ENCODE peak calls at places on chromosomes 11 and 22, in ten cellular contexts. D, A, U, B, E, M, W, T, X and J are unnamed samples.

GRCh38 chr22:42061041-42061440 is 9.6 kb downstream of the NAGA start:
- DNase-seq in X (no peak), W (no peak), E (peak), T (no peak), D (no peak), A (no peak), B (no peak), U (no peak), M (no peak), J (no peak)

GRCh38 chr11:95584180-95584579 is 205.4 kb downstream of the FAM76B start:
- DNase-seq in A (no peak), T (no peak), D (no peak), X (no peak), B (no peak), M (no peak), E (no peak), W (peak), U (no peak), J (no peak)

GRCh38 chr11:57370251-57370650 is 10.7 kb downstream of the PRG3 start:
- DNase-seq in X (no peak), E (no peak), T (no peak), D (no peak), M (no peak), A (no peak), U (no peak), W (peak), B (no peak), J (no peak)

GRCh38 chr11:72229336-72229924 is 4.9 kb downstream of the INPPL1 start:
- DNase-seq in W (no peak), B (no peak), T (peak), X (no peak), U (no peak), M (peak), A (peak), E (peak), D (no peak), J (no peak)

GRCh38 chr11:59614277-59615131 is 1.1 kb downstream of the OSBP start:
- DNase-seq in B (no peak), M (peak), E (no peak), U (no peak), T (no peak), X (no peak), W (no peak), D (no peak), A (no peak), J (no peak)

GRCh38 chr22:36923458-36923784 is 10.0 kb downstream of the CSF2RB start:
- DNase-seq in U (no peak), M (no peak), E (no peak), D (no peak), A (no peak), W (no peak), X (no peak), T (no peak), B (no peak), J (no peak)

GRCh38 chr11:73398132-73398526 is 21.9 kb downstream of the RELT start:
- DNase-seq in U (no peak), W (no peak), E (no peak), M (no peak), D (no peak), B (no peak), X (no peak), A (no peak), T (no peak), J (no peak)

GRCh38 chr11:36373040-36374010 is 77.2 kb downstream of the PRR5L start:
- DNase-seq in D (no peak), M (no peak), U (no peak), B (no peak), E (no peak), T (no peak), X (no peak), A (no peak), W (no peak), J (no peak)

GRCh38 chr11:12725863-12726666 is 51.8 kb downstream of the TEAD1 start:
- DNase-seq in B (no peak), U (no peak), M (no peak), W (peak), D (no peak), X (no peak), T (no peak), A (no peak), E (no peak), J (no peak)

GRCh38 chr11:115297330-115297729 is 206.9 kb downstream of the CADM1 start:
- DNase-seq in T (no peak), B (no peak), A (no peak), X (no peak), U (no peak), W (no peak), D (no peak), M (no peak), E (no peak), J (no peak)

GRCh38 chr11:7612661-7613393 is 60.5 kb downstream of the CYB5R2 start:
- DNase-seq in T (no peak), B (no peak), X (no peak), E (peak), M (no peak), A (no peak), D (no peak), U (no peak), W (peak), J (no peak)

GRCh38 chr11:66172146-66172545 is 96.3 kb upstream of the RAB1B start:
- DNase-seq in T (no peak), M (no peak), D (no peak), X (no peak), A (no peak), B (no peak), U (no peak), E (no peak), W (peak), J (no peak)

GRCh38 chr22:34105461-34106062 is 185.3 kb upstream of the LARGE1 start:
- DNase-seq in W (no peak), U (peak), D (peak), X (peak), T (peak), E (peak), B (peak), M (peak), A (peak), J (no peak)

GRCh38 chr11:36750349-36750748 is 152.3 kb upstream of the RAG2 start:
- DNase-seq in M (no peak), T (no peak), W (no peak), A (no peak), B (no peak), E (no peak), U (no peak), D (no peak), X (no peak), J (no peak)

GRCh38 chr11:71406681-71407080 is 41.5 kb downstream of the DHCR7 start:
- DNase-seq in T (no peak), X (no peak), E (no peak), A (no peak), U (no peak), D (no peak), B (no peak), M (no peak), W (no peak), J (no peak)

GRCh38 chr11:665062-665706 is 28.1 kb downstream of the DRD4 start:
- DNase-seq in X (no peak), D (no peak), T (no peak), B (no peak), E (no peak), U (no peak), M (peak), W (no peak), A (no peak), J (no peak)

GRCh38 chr22:27331526-27332281 is 469.9 kb downstream of the MN1 start:
- DNase-seq in D (peak), U (no peak), X (peak), W (peak), T (peak), E (peak), A (no peak), M (peak), B (peak), J (no peak)

GRCh38 chr11:833114-833791 is 501 bp downstream of the CD151 start:
- DNase-seq in D (peak), W (no peak), M (no peak), T (no peak), X (no peak), A (no peak), E (peak), B (no peak), U (no peak), J (no peak)

GRCh38 chr11:35183526-35183925 is 44.6 kb downstream of the CD44 start:
- DNase-seq in E (no peak), T (no peak), U (no peak), A (no peak), D (no peak), X (no peak), M (no peak), W (no peak), B (no peak), J (no peak)

GRCh38 chr11:88303037-88303436 is 34.5 kb downstream of the CTSC start:
- DNase-seq in U (no peak), A (no peak), B (no peak), E (no peak), X (no peak), D (no peak), M (no peak), T (no peak), W (no peak), J (no peak)

GRCh38 chr22:43152355-43153071 is 1.2 kb downstream of the TSPO start:
- DNase-seq in B (no peak), M (peak), D (peak), U (no peak), W (peak), E (peak), A (peak), X (peak), T (peak), J (peak)

GRCh38 chr11:102226702-102227101 is 90.6 kb upstream of the BIRC3 start:
- DNase-seq in D (no peak), X (no peak), U (no peak), A (peak), B (no peak), M (no peak), E (no peak), T (no peak), W (peak), J (no peak)

DNA sequence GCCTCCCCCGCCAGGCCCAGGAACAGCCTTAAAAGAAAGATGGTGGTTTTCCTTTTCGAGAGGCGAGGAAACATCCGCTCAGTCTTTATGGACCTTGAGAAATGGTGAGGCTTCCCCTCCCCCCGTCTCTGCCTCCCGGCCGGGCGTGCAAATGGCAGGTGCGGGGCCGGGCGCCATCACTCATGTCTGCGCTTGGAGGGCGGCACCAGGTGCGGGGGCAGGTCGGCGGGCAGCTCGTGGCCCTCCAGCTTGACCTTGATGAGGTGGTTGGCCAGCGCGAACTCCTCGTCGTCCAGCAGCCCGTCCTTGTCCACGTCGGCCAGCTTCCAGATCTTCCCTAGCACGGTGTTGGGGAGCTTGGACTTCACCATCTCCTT is 9.7 kb upstream of the CDC42BPG start:
- DNase-seq in U (no peak), T (no peak), D (no peak), A (no peak), M (no peak), E (no peak), B (no peak), X (no peak), W (no peak), J (no peak)
- H3K4me3 ChIP-seq in U (no peak), T (no peak), D (no peak), A (no peak), M (no peak), E (peak), B (no peak), X (no peak), W (no peak), J (no peak)

GRCh38 chr22:45493286-45493771 is 9.4 kb upstream of the FBLN1 start:
- DNase-seq in W (no peak), X (peak), A (no peak), U (no peak), T (no peak), E (no peak), M (no peak), D (no peak), B (no peak), J (no peak)
- H3K27ac ChIP-seq in W (peak), X (no peak), A (peak), U (no peak), T (peak), E (peak), M (no peak), D (peak), B (no peak), J (peak)

GRCh38 chr11:122882809-122883681 is 486 bp downstream of the JHY start:
- DNase-seq in U (no peak), T (peak), B (peak), D (peak), A (peak), M (peak), X (peak), E (peak), W (peak), J (no peak)
- TF ChIP-seq POLR2A in U (peak), T (no peak), B (no peak), D (peak), A (no peak), M (no peak), X (no peak), E (no peak), W (no peak), J (no peak)

DNA sequence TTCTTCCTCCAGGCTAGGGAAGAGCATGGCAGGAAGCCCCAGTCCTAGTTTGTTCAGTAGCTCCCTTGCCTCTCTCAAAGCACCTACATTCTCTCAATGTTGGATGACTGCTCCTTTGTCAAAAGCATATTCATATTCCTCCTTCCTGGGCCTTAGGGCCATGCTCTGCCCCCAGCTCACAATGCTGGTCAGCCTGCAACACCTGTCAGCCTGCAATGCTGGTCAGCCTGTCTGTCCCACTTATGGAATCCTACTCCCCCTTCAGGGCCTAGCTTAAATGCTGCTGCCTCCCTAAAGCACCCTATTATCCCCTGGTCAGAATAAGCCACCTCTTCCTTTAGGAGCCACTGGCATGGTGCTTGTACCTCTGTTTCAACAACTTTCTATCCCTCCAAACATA is 45.2 kb downstream of the SERGEF start:
- DNase-seq in M (no peak), X (no peak), E (no peak), D (no peak), B (no peak), U (no peak), A (no peak), W (no peak), T (no peak), J (no peak)
- H3K4me3 ChIP-seq in M (no peak), X (no peak), E (no peak), D (no peak), B (no peak), U (no peak), A (no peak), W (no peak), T (no peak), J (no peak)